ENCODE peak calls at places on chromosome 2, in eight cellular contexts. One of them, this sample, is unnamed.

GRCh38 chr2:27308359-27308875 is at the start of gene UCN:
- DNase-seq in AG04450: no peak
- DNase-seq in activated naive CD4-positive, alpha-beta T cell: no peak
- DNase-seq in CD4-positive, alpha-beta T cell: no peak
- DNase-seq in A172: no peak
- DNase-seq in lung: no peak
- DNase-seq in lower lobe of right lung: peak; percentile 51
- DNase-seq in HS-27A: no peak
- DNase-seq in this sample: peak; percentile 50

GRCh38 chr2:55418072-55418471 is 1.6 kb downstream of the CCDC88A start:
- DNase-seq in AG04450: no peak
- DNase-seq in activated naive CD4-positive, alpha-beta T cell: no peak
- DNase-seq in CD4-positive, alpha-beta T cell: no peak
- DNase-seq in A172: no peak
- DNase-seq in lung: no peak
- DNase-seq in lower lobe of right lung: no peak
- DNase-seq in HS-27A: no peak
- DNase-seq in this sample: no peak

GRCh38 chr2:241546771-241547498 is 11.6 kb upstream of the BOK start:
- DNase-seq in AG04450: peak; percentile 75
- DNase-seq in activated naive CD4-positive, alpha-beta T cell: no peak
- DNase-seq in CD4-positive, alpha-beta T cell: no peak
- DNase-seq in A172: peak; percentile 97
- DNase-seq in lung: no peak
- DNase-seq in lower lobe of right lung: no peak
- DNase-seq in HS-27A: peak; percentile 76
- DNase-seq in this sample: no peak

GRCh38 chr2:203413796-203414195 is 85.6 kb downstream of the ABI2 start:
- DNase-seq in AG04450: no peak
- DNase-seq in activated naive CD4-positive, alpha-beta T cell: no peak
- DNase-seq in CD4-positive, alpha-beta T cell: no peak
- DNase-seq in A172: no peak
- DNase-seq in lung: no peak
- DNase-seq in lower lobe of right lung: no peak
- DNase-seq in HS-27A: no peak
- DNase-seq in this sample: no peak

GRCh38 chr2:219775506-219775905 is 148.1 kb downstream of the SLC4A3 start:
- DNase-seq in AG04450: no peak
- DNase-seq in activated naive CD4-positive, alpha-beta T cell: no peak
- DNase-seq in CD4-positive, alpha-beta T cell: no peak
- DNase-seq in A172: no peak
- DNase-seq in lung: no peak
- DNase-seq in lower lobe of right lung: no peak
- DNase-seq in HS-27A: no peak
- DNase-seq in this sample: no peak

GRCh38 chr2:205848601-205849000 is 166.3 kb downstream of the NRP2 start:
- DNase-seq in AG04450: no peak
- DNase-seq in activated naive CD4-positive, alpha-beta T cell: no peak
- DNase-seq in CD4-positive, alpha-beta T cell: no peak
- DNase-seq in A172: no peak
- DNase-seq in lung: no peak
- DNase-seq in lower lobe of right lung: no peak
- DNase-seq in HS-27A: no peak
- DNase-seq in this sample: no peak

GRCh38 chr2:101706819-101707177 is 9.3 kb downstream of the MAP4K4 start:
- DNase-seq in AG04450: no peak
- DNase-seq in activated naive CD4-positive, alpha-beta T cell: no peak
- DNase-seq in CD4-positive, alpha-beta T cell: no peak
- DNase-seq in A172: no peak
- DNase-seq in lung: no peak
- DNase-seq in lower lobe of right lung: no peak
- DNase-seq in HS-27A: no peak
- DNase-seq in this sample: no peak

GRCh38 chr2:71494523-71495155 is 41.3 kb downstream of the DYSF start:
- DNase-seq in AG04450: no peak
- DNase-seq in activated naive CD4-positive, alpha-beta T cell: no peak
- DNase-seq in CD4-positive, alpha-beta T cell: no peak
- DNase-seq in A172: no peak
- DNase-seq in lung: no peak
- DNase-seq in lower lobe of right lung: no peak
- DNase-seq in HS-27A: no peak
- DNase-seq in this sample: no peak

GRCh38 chr2:172090044-172090946 is 5.0 kb downstream of the DLX1 start:
- DNase-seq in AG04450: no peak
- DNase-seq in activated naive CD4-positive, alpha-beta T cell: no peak
- DNase-seq in CD4-positive, alpha-beta T cell: no peak
- DNase-seq in A172: no peak
- DNase-seq in lung: no peak
- DNase-seq in lower lobe of right lung: peak; percentile 41
- DNase-seq in HS-27A: no peak
- DNase-seq in this sample: no peak

GRCh38 chr2:63710732-63711131 is 122.0 kb downstream of the MDH1 start:
- DNase-seq in AG04450: no peak
- DNase-seq in activated naive CD4-positive, alpha-beta T cell: no peak
- DNase-seq in CD4-positive, alpha-beta T cell: no peak
- DNase-seq in A172: no peak
- DNase-seq in lung: no peak
- DNase-seq in lower lobe of right lung: no peak
- DNase-seq in HS-27A: no peak
- DNase-seq in this sample: no peak

GRCh38 chr2:241087420-241088268 is 14.4 kb downstream of the MTERF4 start:
- DNase-seq in AG04450: no peak
- DNase-seq in activated naive CD4-positive, alpha-beta T cell: no peak
- DNase-seq in CD4-positive, alpha-beta T cell: no peak
- DNase-seq in A172: no peak
- DNase-seq in lung: no peak
- DNase-seq in lower lobe of right lung: no peak
- DNase-seq in HS-27A: no peak
- DNase-seq in this sample: no peak

GRCh38 chr2:109322111-109322510 is 193.1 kb downstream of the SH3RF3 start:
- DNase-seq in AG04450: peak; percentile 92
- DNase-seq in activated naive CD4-positive, alpha-beta T cell: no peak
- DNase-seq in CD4-positive, alpha-beta T cell: no peak
- DNase-seq in A172: peak; percentile 84
- DNase-seq in lung: peak; percentile 74
- DNase-seq in lower lobe of right lung: peak; percentile 70
- DNase-seq in HS-27A: no peak
- DNase-seq in this sample: peak; percentile 82

GRCh38 chr2:233267516-233268245 is 16.2 kb downstream of the ATG16L1 start:
- DNase-seq in AG04450: no peak
- DNase-seq in activated naive CD4-positive, alpha-beta T cell: peak; percentile 68
- DNase-seq in CD4-positive, alpha-beta T cell: peak; percentile 67
- DNase-seq in A172: no peak
- DNase-seq in lung: no peak
- DNase-seq in lower lobe of right lung: no peak
- DNase-seq in HS-27A: no peak
- DNase-seq in this sample: peak; percentile 37

GRCh38 chr2:120912101-120912985 is 176.7 kb downstream of the GLI2 start:
- DNase-seq in AG04450: peak; percentile 32
- DNase-seq in activated naive CD4-positive, alpha-beta T cell: no peak
- DNase-seq in CD4-positive, alpha-beta T cell: no peak
- DNase-seq in A172: peak; percentile 83
- DNase-seq in lung: peak; percentile 74
- DNase-seq in lower lobe of right lung: peak; percentile 82
- DNase-seq in HS-27A: peak; percentile 87
- DNase-seq in this sample: peak; percentile 52

GRCh38 chr2:238260879-238261278 is 21.0 kb upstream of the HES6 start:
- DNase-seq in AG04450: no peak
- DNase-seq in activated naive CD4-positive, alpha-beta T cell: no peak
- DNase-seq in CD4-positive, alpha-beta T cell: no peak
- DNase-seq in A172: peak; percentile 33
- DNase-seq in lung: no peak
- DNase-seq in lower lobe of right lung: peak; percentile 43
- DNase-seq in HS-27A: no peak
- DNase-seq in this sample: no peak

GRCh38 chr2:207160115-207160514 is 5.6 kb downstream of the KLF7 start:
- DNase-seq in AG04450: no peak
- DNase-seq in activated naive CD4-positive, alpha-beta T cell: no peak
- DNase-seq in CD4-positive, alpha-beta T cell: no peak
- DNase-seq in A172: no peak
- DNase-seq in lung: no peak
- DNase-seq in lower lobe of right lung: no peak
- DNase-seq in HS-27A: no peak
- DNase-seq in this sample: no peak